ENCODE peak calls at places on chromosomes 4 and X, in five cellular contexts. S is body of pancreas, P is esophagus muscularis mucosa, D is adrenal gland, H is HCT116. G is an unnamed sample.

GRCh38 chr4:85474818-85475630 is at the start of gene ARHGAP24:
- DNase-seq in S (peak; percentile 97), H (peak; percentile 70), D (peak; percentile 71), P (peak; percentile 95), G (peak; percentile 73)

GRCh38 chrX:8138252-8138651 is 32.8 kb downstream of the VCX2 start:
- DNase-seq in D (no peak), P (no peak), S (no peak), H (no peak), G (no peak)

GRCh38 chrX:38627683-38628082 is 66.3 kb downstream of the TSPAN7 start:
- DNase-seq in D (no peak), S (peak; percentile 40), H (peak; percentile 22), P (no peak), G (no peak)

GRCh38 chr4:124941267-124941666 is 228.7 kb upstream of the ANKRD50 start:
- DNase-seq in S (no peak), P (no peak), H (peak; percentile 31), D (no peak), G (no peak)

GRCh38 chrX:63922221-63922620 is 137.2 kb upstream of the ARHGEF9 start:
- DNase-seq in D (no peak), H (no peak), S (no peak), P (no peak), G (no peak)

GRCh38 chr4:113051361-113051760 is 1.9 kb downstream of the ANK2 start:
- DNase-seq in S (no peak), D (no peak), H (no peak), P (no peak), G (no peak)

GRCh38 chrX:78618987-78619386 is 40.1 kb downstream of the RTL3 start:
- DNase-seq in S (no peak), D (no peak), P (no peak), H (no peak), G (no peak)

GRCh38 chrX:23659339-23659738 is 8.0 kb upstream of the PRDX4 start:
- DNase-seq in P (no peak), S (no peak), D (no peak), H (no peak), G (no peak)

GRCh38 chr4:6568689-6569332 is 6.2 kb upstream of the MAN2B2 start:
- DNase-seq in P (no peak), D (no peak), H (peak; percentile 73), S (no peak), G (no peak)

GRCh38 chrX:66046612-66047235 is 6.8 kb upstream of the VSIG4 start:
- DNase-seq in S (no peak), P (no peak), D (no peak), H (no peak), G (no peak)

GRCh38 chr4:2262145-2262943 is 435 bp upstream of the MXD4 start:
- DNase-seq in D (peak; percentile 99), H (peak; percentile 97), S (peak; percentile 100), P (peak; percentile 100), G (peak; percentile 100)

GRCh38 chr4:2259541-2260267 is 2.2 kb downstream of the MXD4 start:
- DNase-seq in D (peak; percentile 22), H (no peak), P (no peak), S (peak; percentile 6), G (no peak)

GRCh38 chr4:2260336-2261109 is 1.4 kb downstream of the MXD4 start:
- DNase-seq in D (peak; percentile 38), P (no peak), H (no peak), S (peak; percentile 10), G (peak; percentile 43)

GRCh38 chr4:2261853-2262144 is at the start of gene MXD4:
- DNase-seq in S (no peak), H (no peak), P (no peak), D (no peak), G (no peak)

DNA sequence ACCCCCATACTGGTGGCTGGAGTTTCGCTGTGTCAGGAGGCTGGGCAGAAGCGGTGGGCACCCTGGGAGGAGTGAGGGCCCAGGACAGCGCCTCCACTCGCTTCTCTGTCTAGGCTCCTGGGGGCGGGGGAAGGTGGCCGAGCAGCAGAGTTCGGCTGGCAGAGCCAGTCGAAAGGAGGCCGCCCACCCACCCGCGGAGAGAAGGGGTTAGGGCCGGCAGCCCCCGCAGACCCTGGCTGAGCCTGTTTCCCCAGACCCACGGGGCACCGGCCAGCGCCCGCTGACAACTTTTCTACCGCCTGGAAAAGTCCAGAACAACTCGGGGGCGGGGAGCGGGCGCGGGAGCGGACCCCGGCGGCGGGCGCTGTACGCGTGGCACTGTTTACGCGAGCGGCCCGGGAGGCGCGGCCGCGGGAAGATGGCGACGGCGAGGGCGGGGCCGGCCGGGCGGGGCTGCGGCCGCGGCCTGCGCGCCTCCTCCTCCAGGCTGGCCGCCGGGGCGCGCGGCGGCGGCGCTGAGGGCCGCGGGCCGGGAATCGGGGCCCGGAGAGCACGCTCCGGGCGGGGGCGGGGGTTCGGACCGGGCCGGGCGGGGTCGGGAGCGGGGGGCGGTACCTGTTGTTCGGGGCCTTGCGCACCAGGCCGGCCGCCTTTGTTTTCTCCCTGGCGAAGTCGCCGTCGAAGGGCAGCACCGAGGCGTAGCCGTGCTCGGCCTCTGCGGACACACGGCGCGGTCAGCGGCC is 628 bp downstream of the MXD4 start:
- DNase-seq in S (peak; percentile 67), H (no peak), D (peak; percentile 49), P (no peak), G (no peak)
- TF ChIP-seq POLR2A in S (no peak), H (no peak), D (no peak), P (no peak), G (no peak)

DNA sequence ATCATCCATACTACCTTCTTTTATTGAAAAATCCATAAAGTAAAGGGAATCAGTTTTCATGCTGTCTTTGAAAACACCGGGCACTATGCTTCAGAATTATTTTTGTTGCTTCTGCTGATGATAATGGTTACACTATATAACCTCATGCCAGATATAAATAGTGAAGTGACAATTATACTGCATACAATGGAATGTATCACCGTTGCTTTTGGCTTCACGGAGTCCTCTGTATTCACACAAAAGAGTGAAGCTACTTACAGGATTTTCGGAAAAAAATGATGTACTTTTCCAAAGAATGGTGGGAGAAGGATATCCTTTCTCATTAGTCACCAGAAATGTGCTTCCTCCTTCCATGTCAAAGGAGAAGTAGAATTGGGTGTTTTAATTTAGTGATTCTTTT is 159.1 kb upstream of the PITX2 start:
- DNase-seq in P (no peak), D (no peak), H (no peak), S (no peak), G (no peak)
- H3K36me3 ChIP-seq in P (no peaks in the 10 kb centered on the region), D (no peaks in the 10 kb centered on the region), H (no peaks in the 10 kb centered on the region), S (no peaks in the 10 kb centered on the region), G (no peaks in the 10 kb centered on the region)

DNA sequence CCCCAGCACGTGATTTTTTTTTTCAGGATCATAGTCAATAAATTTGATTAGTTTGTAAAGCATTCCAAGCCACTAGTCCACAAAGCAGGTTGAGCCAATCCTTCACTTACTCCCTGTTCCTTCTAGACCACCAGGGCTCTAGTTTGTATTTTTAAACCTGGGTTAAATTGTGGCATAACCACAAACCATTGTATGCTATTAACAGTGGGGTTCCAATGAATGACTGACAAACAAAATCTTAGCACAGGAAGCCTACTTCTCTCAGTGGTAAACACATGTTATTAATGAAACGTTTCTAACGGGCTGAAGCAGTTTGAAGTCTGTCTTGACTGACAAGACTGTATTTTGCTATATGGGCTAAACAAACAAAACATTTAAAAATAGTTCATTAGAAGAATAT is 48.6 kb upstream of the GYPA start:
- DNase-seq in S (no peak), P (no peak), D (no peak), H (no peak), G (no peak)
- TF ChIP-seq CTCF in S (no peak), P (no peak), D (no peak), H (no peak), G (no peak)

GRCh38 chrX:41781500-41781899 is 57.5 kb downstream of the GPR82 start:
- DNase-seq in S (no peak), D (no peak), H (peak; percentile 31), P (no peak), G (no peak)
- TF ChIP-seq POLR2A in S (no peak), D (no peak), H (no peak), P (no peak), G (no peak)

GRCh38 chr4:38930199-38930598 is 62.6 kb downstream of the FAM114A1 start:
- DNase-seq in S (no peak), D (no peak), P (no peak), H (no peak), G (no peak)
- H3K36me3 ChIP-seq in S (peaks cover 11% of the 10 kb centered on the region), D (peaks cover 76% of the 10 kb centered on the region), P (peaks cover 78% of the 10 kb centered on the region), H (no peaks in the 10 kb centered on the region), G (peaks cover 11% of the 10 kb centered on the region)

GRCh38 chrX:153946910-153947769 is 2.7 kb upstream of the RENBP start:
- DNase-seq in P (no peak), H (peak; percentile 67), S (peak; percentile 82), D (peak; percentile 83), G (peak; percentile 59)
- TF ChIP-seq CTCF in P (peak; percentile 81), H (peak; percentile 84), S (peak; percentile 81), D (peak; percentile 78), G (peak; percentile 47)

GRCh38 chr4:986949-987688 is at the start of gene IDUA:
- DNase-seq in S (peak; percentile 83), P (peak; percentile 95), H (peak; percentile 61), D (peak; percentile 83), G (peak; percentile 50)

GRCh38 chr4:984336-985054 is 2.3 kb upstream of the IDUA start:
- DNase-seq in S (no peak), D (no peak), P (no peak), H (no peak), G (no peak)

GRCh38 chr4:986428-986948 is 356 bp upstream of the IDUA start:
- DNase-seq in P (no peak), D (no peak), S (no peak), H (no peak), G (no peak)

GRCh38 chr4:982814-983213 is 4.0 kb upstream of the IDUA start:
- DNase-seq in S (no peak), H (no peak), D (no peak), P (no peak), G (no peak)

DNA sequence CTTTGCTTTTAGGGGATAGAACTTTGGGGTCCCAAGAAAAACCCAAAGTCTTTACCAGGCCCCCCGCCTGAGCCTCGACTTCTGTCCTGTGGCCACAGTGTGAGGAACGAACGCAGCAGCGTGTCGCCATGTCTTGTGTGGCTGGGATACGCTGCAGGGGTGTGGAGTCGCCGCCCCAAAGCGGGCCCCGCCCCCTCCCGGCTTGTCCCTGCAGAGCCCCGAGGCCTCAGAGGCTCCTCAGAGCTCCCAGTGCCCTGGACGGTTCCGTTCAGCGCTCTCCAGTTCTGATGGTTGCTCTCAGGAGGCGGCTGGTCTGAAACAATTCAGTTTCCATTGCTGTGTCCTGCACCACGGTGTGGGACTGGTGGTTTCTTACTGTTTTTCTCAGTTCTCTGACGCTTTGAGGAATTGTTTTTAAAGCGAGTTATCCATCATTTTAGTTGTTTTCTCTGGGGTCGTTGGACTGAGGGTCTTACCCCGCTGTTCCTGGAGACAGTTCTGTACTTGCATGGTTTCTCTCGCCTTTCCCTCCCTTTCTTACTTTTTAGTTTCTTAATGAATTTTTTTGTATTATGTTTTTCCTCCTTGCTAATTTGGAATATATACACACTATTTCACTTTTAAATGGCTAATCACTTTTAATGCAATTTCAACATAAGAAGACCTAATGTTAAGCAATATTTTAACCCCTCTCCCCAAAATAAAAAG is 1.6 kb upstream of the IDUA start:
- DNase-seq in S (peak; percentile 90), H (no peak), D (peak; percentile 78), P (no peak), G (peak; percentile 80)
- TF ChIP-seq POLR2A in S (no peak), H (peak; percentile 81), D (peak; percentile 68), P (no peak), G (no peak)